ENCODE peak calls at places on chromosomes 11 and 22, in five cellular contexts. V is HCT116, O is esophagus squamous epithelium, X is A549, N is endothelial cell of umbilical vein. G is an unnamed sample.

GRCh38 chr11:129317564-129317963 is 58.1 kb upstream of the BARX2 start:
- DNase-seq in N (no peak), O (no peak), X (no peak), V (no peak), G (no peak)

GRCh38 chr11:134393638-134394037 is 18.4 kb downstream of the B3GAT1 start:
- DNase-seq in X (peak), N (no peak), O (no peak), V (peak), G (no peak)

GRCh38 chr11:61111060-61111435 is 8.8 kb downstream of the CD5 start:
- DNase-seq in N (no peak), V (no peak), O (no peak), X (no peak), G (no peak)

GRCh38 chr11:17352925-17353227 is 1.3 kb downstream of the NCR3LG1 start:
- DNase-seq in V (no peak), O (no peak), X (peak), N (no peak), G (peak)

GRCh38 chr11:81255905-81256304 is 1477.8 kb downstream of the FAM181B start:
- DNase-seq in X (no peak), O (no peak), N (no peak), V (no peak), G (no peak)

GRCh38 chr22:41576877-41577276 is 12.8 kb downstream of the PMM1 start:
- DNase-seq in N (peak), O (no peak), V (peak), X (peak), G (peak)

GRCh38 chr11:82864268-82864667 is 36.0 kb downstream of the PRCP start:
- DNase-seq in X (peak), V (peak), O (no peak), N (peak), G (peak)

GRCh38 chr11:36953986-36954385 is 355.9 kb upstream of the RAG2 start:
- DNase-seq in O (no peak), V (no peak), N (no peak), X (no peak), G (no peak)

GRCh38 chr11:125063429-125064043 is 431 bp downstream of the SLC37A2 start:
- DNase-seq in N (no peak), O (no peak), V (no peak), X (no peak), G (no peak)

GRCh38 chr11:29263971-29264682 is 752.7 kb downstream of the KCNA4 start:
- DNase-seq in O (no peak), V (no peak), N (no peak), X (no peak), G (no peak)

GRCh38 chr22:40189979-40190378 is 12.3 kb downstream of the TNRC6B start:
- DNase-seq in N (no peak), X (no peak), V (no peak), O (no peak), G (peak)

GRCh38 chr11:58637367-58637766 is 14.9 kb downstream of the CNTF start:
- DNase-seq in O (no peak), V (no peak), N (no peak), X (no peak), G (no peak)

GRCh38 chr11:57288771-57289579 is 35.8 kb downstream of the TNKS1BP1 start:
- DNase-seq in X (no peak), N (peak), O (no peak), V (no peak), G (no peak)

GRCh38 chr11:20367313-20367948 is 3.9 kb downstream of the HTATIP2 start:
- DNase-seq in V (peak), O (no peak), X (peak), N (peak), G (peak)

GRCh38 chr11:125168875-125169537 is 4.5 kb downstream of the PKNOX2 start:
- DNase-seq in O (no peak), X (no peak), N (no peak), V (no peak), G (no peak)

GRCh38 chr22:46721716-46722115 is 16.3 kb downstream of the CERK start:
- DNase-seq in N (no peak), O (no peak), V (no peak), X (no peak), G (no peak)

GRCh38 chr22:45686842-45687241 is 15.2 kb downstream of the ATXN10 start:
- DNase-seq in X (no peak), V (no peak), N (no peak), O (no peak), G (no peak)

GRCh38 chr11:60265373-60266214 is 14.9 kb upstream of the MS4A4A start:
- DNase-seq in N (peak), V (peak), X (peak), O (no peak), G (peak)

GRCh38 chr11:111426615-111427014 is 47.5 kb upstream of the POU2AF1 start:
- DNase-seq in X (no peak), V (no peak), N (no peak), O (no peak), G (no peak)

GRCh38 chr22:27045103-27045940 is 387.9 kb downstream of the MIAT start:
- DNase-seq in V (no peak), X (peak), N (peak), O (no peak), G (no peak)

GRCh38 chr22:17796695-17797094 is 22.4 kb upstream of the BID start:
- DNase-seq in N (no peak), O (no peak), V (no peak), X (no peak), G (no peak)

GRCh38 chr11:102762414-102762813 is 18.0 kb downstream of the MMP10 start:
- DNase-seq in V (no peak), X (no peak), O (no peak), N (peak), G (no peak)

GRCh38 chr11:57321996-57322880 is 2.5 kb downstream of the TNKS1BP1 start:
- DNase-seq in X (peak), V (peak), O (peak), N (peak), G (peak)

GRCh38 chr11:104183572-104183971 is 19.6 kb upstream of the PDGFD start:
- DNase-seq in V (no peak), O (no peak), N (no peak), X (no peak), G (no peak)
- TF ChIP-seq POLR2A in V (no peak), O (no peak), N (no peak), X (no peak), G (no peak)

GRCh38 chr11:8564526-8564925 is 29.5 kb downstream of the STK33 start:
- DNase-seq in N (no peak), X (no peak), V (no peak), O (no peak), G (no peak)
- TF ChIP-seq POLR2A in N (no peak), X (no peak), V (no peak), O (no peak), G (no peak)

GRCh38 chr11:72102631-72102945 is 509 bp downstream of the LAMTOR1 start:
- DNase-seq in X (no peak), O (no peak), V (no peak), N (no peak), G (no peak)

GRCh38 chr11:72103754-72104167 is 664 bp upstream of the LAMTOR1 start:
- DNase-seq in X (no peak), V (no peak), O (no peak), N (no peak), G (no peak)

GRCh38 chr11:72102162-72102561 is 935 bp downstream of the LAMTOR1 start:
- DNase-seq in O (no peak), N (no peak), X (no peak), V (no peak), G (peak)

GRCh38 chr11:72102946-72103753 is at the start of gene LAMTOR1:
- DNase-seq in V (peak), N (peak), O (peak), X (peak), G (peak)

DNA sequence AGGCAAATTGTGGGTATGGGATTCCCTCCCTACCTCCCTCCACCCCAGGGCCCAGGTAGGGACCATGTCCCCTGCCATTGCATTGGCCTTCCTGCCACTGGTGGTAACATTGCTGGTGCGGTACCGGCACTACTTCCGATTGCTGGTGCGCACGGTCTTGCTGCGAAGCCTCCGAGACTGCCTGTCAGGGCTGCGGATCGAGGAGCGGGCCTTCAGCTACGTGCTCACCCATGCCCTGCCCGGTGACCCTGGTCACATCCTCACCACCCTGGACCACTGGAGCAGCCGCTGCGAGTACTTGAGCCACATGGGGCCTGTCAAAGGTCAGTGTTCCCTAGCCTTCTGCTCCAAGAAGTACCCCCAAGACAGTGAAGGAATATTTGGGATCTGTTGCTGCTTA is at the start of gene TOMT:
- DNase-seq in X (no peak), V (no peak), N (no peak), O (no peak), G (no peak)
- TF ChIP-seq POLR2A in X (no peak), V (no peak), N (no peak), O (no peak), G (no peak)

GRCh38 chr11:117944554-117944953 is 15.4 kb upstream of the TMPRSS13 start:
- DNase-seq in N (no peak), O (no peak), V (no peak), X (no peak), G (no peak)

GRCh38 chr11:117945047-117945820 is 16.0 kb upstream of the TMPRSS13 start:
- DNase-seq in N (peak), V (no peak), X (no peak), O (no peak), G (no peak)

GRCh38 chr11:117946196-117946841 is 17.1 kb upstream of the TMPRSS13 start:
- DNase-seq in N (no peak), V (no peak), O (no peak), X (no peak), G (no peak)

GRCh38 chr11:117949062-117949461 is 19.9 kb upstream of the TMPRSS13 start:
- DNase-seq in X (no peak), V (no peak), O (no peak), N (no peak), G (no peak)

GRCh38 chr11:117946842-117947526 is 17.8 kb upstream of the TMPRSS13 start:
- DNase-seq in V (peak), N (peak), X (peak), O (no peak), G (peak)
- TF ChIP-seq POLR2A in V (no peak), N (no peak), X (no peak), O (no peak), G (no peak)

GRCh38 chr11:77064648-77065217 is 2.0 kb upstream of the CAPN5 start:
- DNase-seq in N (no peak), V (no peak), X (no peak), O (no peak), G (no peak)

GRCh38 chr11:77068461-77069335 is 1.9 kb downstream of the CAPN5 start:
- DNase-seq in V (no peak), N (no peak), X (no peak), O (no peak), G (no peak)

GRCh38 chr11:77065878-77066228 is 918 bp upstream of the CAPN5 start:
- DNase-seq in O (no peak), X (no peak), V (no peak), N (no peak), G (peak)

GRCh38 chr11:77067776-77068460 is 1.1 kb downstream of the CAPN5 start:
- DNase-seq in N (no peak), V (no peak), O (no peak), X (no peak), G (no peak)

GRCh38 chr11:77066229-77067023 is at the start of gene CAPN5:
- DNase-seq in X (peak), N (peak), V (peak), O (peak), G (peak)
- TF ChIP-seq POLR2A in X (peak), N (no peak), V (peak), O (peak), G (peak)

DNA sequence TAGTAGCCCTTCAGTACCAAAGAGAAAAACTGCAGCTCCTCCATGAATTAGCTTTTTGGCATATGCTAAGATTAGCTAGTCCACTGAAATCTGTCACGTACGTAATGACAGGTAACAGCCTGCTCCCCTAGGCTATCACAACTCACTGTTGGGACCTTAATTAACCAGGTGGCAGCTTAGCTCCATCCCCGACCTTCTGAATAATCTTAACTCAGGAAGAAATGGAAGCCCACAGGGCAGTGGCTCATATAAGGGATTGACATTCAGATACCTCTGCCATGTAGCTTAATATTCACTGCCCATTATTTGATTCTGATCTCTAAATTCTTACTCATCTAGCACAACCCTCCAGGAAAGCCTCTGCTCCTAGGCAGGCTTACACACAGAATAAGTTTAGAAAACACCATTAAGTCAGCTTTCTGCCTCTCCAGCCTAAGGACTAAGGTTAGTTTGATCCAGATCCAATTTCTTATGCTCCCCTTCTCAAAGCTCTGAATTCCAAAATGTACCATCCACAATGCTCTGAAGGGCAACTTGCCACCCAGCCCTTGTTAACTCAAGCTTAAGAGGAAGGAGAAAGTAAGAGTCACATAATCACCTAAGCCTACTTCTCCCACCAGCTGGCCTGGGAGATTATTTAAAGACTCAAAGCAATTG is 5.0 kb downstream of the HSPA8 start:
- DNase-seq in N (no peak), O (no peak), V (no peak), X (no peak), G (no peak)
- TF ChIP-seq POLR2A in N (peak), O (no peak), V (no peak), X (no peak), G (peak)

GRCh38 chr11:3049430-3050243 is 7.6 kb downstream of the CARS1 start:
- DNase-seq in V (peak), N (peak), O (peak), X (peak), G (no peak)
- TF ChIP-seq POLR2A in V (no peak), N (no peak), O (no peak), X (no peak), G (no peak)

GRCh38 chr11:1517117-1518005 is 30.8 kb upstream of the MOB2 start:
- DNase-seq in N (no peak), O (no peak), V (no peak), X (no peak), G (no peak)
- TF ChIP-seq POLR2A in N (no peak), O (no peak), V (no peak), X (no peak), G (no peak)

GRCh38 chr22:49566141-49566541 is 261.5 kb downstream of the BRD1 start:
- DNase-seq in V (no peak), O (no peak), N (no peak), X (no peak), G (no peak)
- TF ChIP-seq POLR2A in V (no peak), O (no peak), N (no peak), X (no peak), G (no peak)

GRCh38 chr11:70142171-70142875 is 60.8 kb upstream of the FADD start:
- DNase-seq in O (no peak), N (no peak), V (peak), X (peak), G (no peak)

GRCh38 chr11:70138403-70138802 is 60.3 kb downstream of the ANO1 start:
- DNase-seq in N (no peak), O (no peak), X (no peak), V (no peak), G (no peak)

GRCh38 chr11:70141490-70142014 is 61.5 kb upstream of the FADD start:
- DNase-seq in O (no peak), N (no peak), V (no peak), X (no peak), G (no peak)

GRCh38 chr11:70139785-70140410 is 61.8 kb downstream of the ANO1 start:
- DNase-seq in X (no peak), V (no peak), O (no peak), N (no peak), G (no peak)

DNA sequence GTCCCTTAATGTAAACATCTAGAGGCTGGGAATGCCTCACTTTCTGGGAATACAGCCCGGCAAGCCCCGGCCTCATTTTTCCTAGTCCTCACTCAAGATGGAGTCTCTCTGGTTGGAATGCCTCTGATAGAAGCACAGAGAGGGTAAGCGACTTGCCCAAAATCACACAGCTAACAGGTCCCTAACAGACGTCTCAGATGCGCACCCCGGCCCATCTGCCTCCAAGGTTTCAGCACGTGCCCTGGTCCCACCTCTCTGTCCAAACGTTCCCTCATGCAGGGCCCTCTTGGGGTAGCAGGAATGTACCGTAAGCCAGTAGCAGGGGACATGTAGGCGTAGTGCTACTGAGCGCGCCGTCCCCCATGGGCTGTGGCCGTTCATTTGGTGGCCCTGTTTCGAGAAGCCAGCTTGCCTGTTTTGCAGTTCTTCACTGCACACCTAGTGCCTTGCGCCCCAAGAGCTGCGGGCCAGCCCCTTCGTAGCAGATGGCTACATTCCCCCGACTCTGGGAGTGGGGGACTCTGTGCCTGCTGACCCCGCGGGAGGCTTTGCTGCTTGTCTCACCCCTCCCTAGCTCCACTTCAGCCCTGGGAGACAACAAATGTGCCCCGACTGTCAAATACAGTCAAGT is 62.1 kb upstream of the FADD start:
- DNase-seq in N (no peak), V (no peak), X (no peak), O (no peak), G (no peak)
- TF ChIP-seq POLR2A in N (no peak), V (no peak), X (no peak), O (no peak), G (no peak)

G was measured in erythroblast.